ENCODE peak calls at places on chromosomes 2 and 18, in four cellular contexts. V is nephron progenitor cell, L is left lung, R is progenitor cell of endocrine pancreas. W is an unnamed sample.

GRCh38 chr2:219991116-219991515 is 363.7 kb downstream of the SLC4A3 start:
- DNase-seq in V (no peak), L (no peak), R (no peak), W (no peak)

GRCh38 chr2:121777699-121778058 is 22.2 kb downstream of the TSN start:
- DNase-seq in V (no peak), L (no peak), R (no peak), W (no peak)

GRCh38 chr2:79393806-79394484 is 118.9 kb upstream of the CTNNA2 start:
- DNase-seq in V (peak), L (no peak), R (peak), W (no peak)

GRCh38 chr18:74353169-74353775 is 37.6 kb downstream of the C18orf63 start:
- DNase-seq in V (peak), L (peak), R (peak), W (peak)

GRCh38 chr2:16034151-16034974 is 94.0 kb downstream of the MYCN start:
- DNase-seq in V (peak), L (no peak), R (no peak), W (no peak)

GRCh38 chr2:23495661-23496114 is 110.7 kb downstream of the KLHL29 start:
- DNase-seq in V (no peak), L (peak), R (no peak), W (no peak)

GRCh38 chr2:211690736-211691135 is 847.9 kb downstream of the ERBB4 start:
- DNase-seq in V (no peak), L (no peak), R (no peak), W (no peak)

GRCh38 chr2:128477026-128477820 is 158.6 kb upstream of the HS6ST1 start:
- DNase-seq in V (no peak), L (no peak), R (no peak), W (no peak)

GRCh38 chr2:219457784-219458369 is 23.2 kb downstream of the SPEG start:
- DNase-seq in V (no peak), L (no peak), R (no peak), W (no peak)

GRCh38 chr2:65075176-65075575 is 19.0 kb downstream of the CEP68 start:
- DNase-seq in V (no peak), L (no peak), R (no peak), W (no peak)

GRCh38 chr2:205024822-205025518 is 479.7 kb downstream of the PARD3B start:
- DNase-seq in V (no peak), L (peak), R (no peak), W (no peak)

GRCh38 chr18:58416014-58416703 is 212.7 kb downstream of the ALPK2 start:
- DNase-seq in V (no peak), L (no peak), R (no peak), W (no peak)

GRCh38 chr2:148201075-148202004 is 180.4 kb downstream of the MBD5 start:
- DNase-seq in V (peak), L (no peak), R (peak), W (no peak)

GRCh38 chr2:38427053-38427452 is 50.0 kb upstream of the ATL2 start:
- DNase-seq in V (no peak), L (no peak), R (no peak), W (no peak)

GRCh38 chr2:211344289-211344688 is 787.9 kb downstream of the CPS1 start:
- DNase-seq in V (no peak), L (no peak), R (no peak), W (no peak)

GRCh38 chr2:1930956-1931914 is 186.9 kb upstream of the PXDN start:
- DNase-seq in V (no peak), L (no peak), R (no peak), W (no peak)

GRCh38 chr2:1556776-1557466 is 143.7 kb downstream of the TPO start:
- DNase-seq in V (no peak), L (no peak), R (no peak), W (no peak)

GRCh38 chr2:241762933-241763369 is 13.7 kb upstream of the GAL3ST2 start:
- DNase-seq in V (no peak), L (no peak), R (no peak), W (peak)

DNA sequence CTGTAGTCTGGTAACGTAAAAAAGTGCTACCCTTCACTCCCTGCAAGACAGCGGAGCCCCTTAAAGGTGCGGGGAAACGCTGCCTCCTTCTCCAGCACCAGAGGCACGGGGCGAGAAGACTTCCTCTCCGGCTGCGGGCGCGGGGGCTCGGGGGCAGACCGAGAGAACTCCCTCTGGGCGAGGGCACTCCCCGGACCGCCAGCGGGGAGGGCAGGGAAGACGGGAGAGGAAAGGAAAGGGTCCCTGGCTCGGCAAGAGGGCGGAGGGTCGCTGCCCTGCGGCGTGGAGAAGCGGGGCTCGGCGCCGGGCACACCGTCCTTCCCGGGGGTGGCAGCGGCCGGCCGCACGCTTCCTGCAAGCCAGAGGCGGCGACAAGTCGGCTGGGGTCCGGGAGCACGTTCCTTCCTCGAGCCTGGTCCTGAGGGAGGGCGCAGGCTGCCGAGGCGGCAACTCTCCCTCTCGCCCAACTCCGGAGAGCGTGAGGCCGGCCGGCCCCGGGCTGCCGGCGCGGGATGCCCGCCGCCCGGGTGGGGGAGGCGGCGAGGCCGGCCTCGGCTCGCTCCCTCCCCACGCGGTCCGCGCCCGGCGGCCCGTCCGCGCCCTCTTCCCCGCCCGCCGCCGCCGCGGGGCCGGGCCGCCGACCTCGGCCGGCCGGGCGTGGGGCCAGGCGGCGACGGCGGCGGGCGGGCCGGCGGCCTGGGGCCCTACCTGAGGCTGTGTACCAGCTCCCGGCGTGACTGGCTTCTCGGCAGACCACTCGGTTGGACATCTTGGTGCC is 1.1 kb downstream of the MEMO1 start:
- DNase-seq in V (peak), L (peak), R (peak), W (peak)
- TF ChIP-seq CTCF in V (no peak), L (no peak), R (no peak), W (no peak)

GRCh38 chr2:96665083-96665569 is 22.6 kb downstream of the FER1L5 start:
- DNase-seq in V (no peak), L (peak), R (no peak), W (peak)
- TF ChIP-seq CTCF in V (no peak), L (no peak), R (no peak), W (no peak)

GRCh38 chr2:33083671-33084387 is 137.1 kb downstream of the LTBP1 start:
- DNase-seq in V (no peak), L (no peak), R (no peak), W (no peak)

GRCh38 chr2:33090553-33091134 is 143.9 kb downstream of the LTBP1 start:
- DNase-seq in V (no peak), L (no peak), R (no peak), W (no peak)

GRCh38 chr2:33085646-33086045 is 138.9 kb downstream of the LTBP1 start:
- DNase-seq in V (no peak), L (no peak), R (no peak), W (no peak)

GRCh38 chr2:33084433-33084832 is 137.7 kb downstream of the LTBP1 start:
- DNase-seq in V (no peak), L (no peak), R (no peak), W (no peak)

DNA sequence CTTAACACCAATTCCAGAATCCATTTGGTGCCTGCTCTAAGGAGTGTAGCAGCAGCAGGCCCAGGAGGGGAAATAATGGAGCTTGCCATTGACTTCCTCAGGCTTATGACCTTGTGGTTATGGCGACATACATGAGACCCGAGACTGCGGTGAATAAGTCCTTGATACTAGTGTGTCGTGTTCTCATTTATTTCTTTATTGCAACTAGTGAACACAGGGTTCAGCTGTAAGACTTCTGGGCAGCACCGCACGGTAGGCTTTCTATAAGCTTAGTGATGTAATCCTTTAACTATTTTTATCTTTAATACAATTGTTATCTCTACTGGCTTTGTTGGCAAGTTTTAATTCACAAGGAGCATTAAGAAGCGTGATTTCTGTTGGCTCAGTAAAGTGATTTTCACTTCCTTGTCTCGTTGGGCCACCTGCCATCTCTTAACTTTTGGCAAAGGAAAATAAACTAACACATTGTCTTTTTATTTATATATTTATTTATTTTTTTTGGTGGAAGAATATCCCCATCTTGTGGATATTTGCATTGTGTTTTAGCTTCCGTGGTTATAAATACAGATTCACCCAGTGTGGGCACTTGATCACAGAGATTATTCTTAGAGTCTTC is 139.8 kb downstream of the LTBP1 start:
- DNase-seq in V (no peak), L (no peak), R (no peak), W (no peak)
- TF ChIP-seq CTCF in V (no peak), L (no peak), R (no peak), W (no peak)

DNA sequence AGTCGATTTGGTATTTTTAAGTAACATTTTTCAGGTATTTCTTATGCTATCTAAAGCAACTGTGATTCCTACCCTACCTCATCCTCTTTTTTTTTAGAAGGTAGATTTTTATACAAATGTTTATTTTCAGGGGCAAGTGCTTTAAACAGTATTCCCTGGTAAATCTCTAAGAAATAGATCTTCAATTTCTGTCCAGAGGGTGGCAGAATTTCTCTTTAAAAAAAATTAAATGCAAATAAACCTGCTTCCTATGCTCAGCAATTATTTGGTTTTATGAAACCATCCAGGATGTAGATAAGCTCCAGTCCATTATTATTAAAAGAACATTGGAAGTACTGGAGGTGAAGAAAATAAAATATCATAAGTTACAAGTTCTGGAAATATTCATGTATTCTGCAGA is 191.9 kb downstream of the MYO3B start:
- DNase-seq in V (no peak), L (no peak), R (no peak), W (no peak)
- TF ChIP-seq CTCF in V (peak), L (no peak), R (peak), W (no peak)

GRCh38 chr2:95323347-95324155 is 26.4 kb downstream of the KCNIP3 start:
- DNase-seq in V (peak), L (no peak), R (peak), W (no peak)
- TF ChIP-seq CTCF in V (peak), L (peak), R (peak), W (no peak)

GRCh38 chr2:237471457-237472186 is 15.4 kb upstream of the MLPH start:
- DNase-seq in V (peak), L (peak), R (no peak), W (no peak)
- TF ChIP-seq CTCF in V (peak), L (peak), R (peak), W (peak)

DNA sequence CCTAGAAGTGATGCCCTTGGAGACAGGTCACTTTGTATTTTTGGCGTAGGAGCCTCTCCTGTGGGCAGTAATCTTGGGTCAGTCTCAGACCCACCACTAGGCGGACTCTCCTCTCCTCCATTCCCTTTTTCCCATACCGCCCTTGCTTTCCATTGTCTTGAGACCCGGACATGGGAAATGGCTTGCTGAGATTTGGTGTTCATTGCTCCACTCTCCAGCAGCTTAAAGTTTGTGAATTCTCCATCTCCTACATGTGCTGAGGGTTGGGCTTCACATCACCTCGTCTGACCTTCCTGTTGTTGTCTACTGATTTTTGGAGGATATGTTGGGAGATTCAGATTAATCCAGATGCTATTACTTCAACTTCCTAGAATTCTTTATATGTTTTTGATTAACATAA is 159.2 kb upstream of the RAB12 start:
- DNase-seq in V (no peak), L (no peak), R (no peak), W (no peak)
- TF ChIP-seq CTCF in V (peak), L (no peak), R (peak), W (peak)

W was measured in CD14-positive monocyte.